ENCODE peak calls at places on chromosomes 4 and X, in five cellular contexts. One of them, this sample, is unnamed.

GRCh38 chr4:71772592-71772991 is 11.3 kb downstream of the GC start:
- DNase-seq in astrocyte of the spinal cord: no peak
- DNase-seq in ovary: no peak
- DNase-seq in BE2C: no peak
- DNase-seq in IMR-90: no peak
- DNase-seq in this sample: no peak

GRCh38 chrX:53284684-53285447 is 3.5 kb upstream of the IQSEC2 start:
- DNase-seq in astrocyte of the spinal cord: peak; percentile 26
- DNase-seq in ovary: peak; percentile 66
- DNase-seq in BE2C: peak; percentile 72
- DNase-seq in IMR-90: peak; percentile 36
- DNase-seq in this sample: peak; percentile 69

GRCh38 chr4:40462326-40462725 is 127.2 kb downstream of the CHRNA9 start:
- DNase-seq in astrocyte of the spinal cord: no peak
- DNase-seq in ovary: no peak
- DNase-seq in BE2C: no peak
- DNase-seq in IMR-90: no peak
- DNase-seq in this sample: no peak

GRCh38 chrX:54423161-54423888 is 16.9 kb upstream of the TSR2 start:
- DNase-seq in astrocyte of the spinal cord: no peak
- DNase-seq in ovary: no peak
- DNase-seq in BE2C: no peak
- DNase-seq in IMR-90: no peak
- DNase-seq in this sample: peak; percentile 22

GRCh38 chr4:39495446-39496208 is 31.6 kb downstream of the UGDH start:
- DNase-seq in astrocyte of the spinal cord: no peak
- DNase-seq in ovary: no peak
- DNase-seq in BE2C: no peak
- DNase-seq in IMR-90: peak; percentile 10
- DNase-seq in this sample: no peak

GRCh38 chr4:153218961-153219360 is 14.7 kb downstream of the TRIM2 start:
- DNase-seq in astrocyte of the spinal cord: no peak
- DNase-seq in ovary: no peak
- DNase-seq in BE2C: no peak
- DNase-seq in IMR-90: no peak
- DNase-seq in this sample: no peak

GRCh38 chrX:154379569-154379951 is 465 bp downstream of the EMD start:
- DNase-seq in astrocyte of the spinal cord: no peak
- DNase-seq in ovary: no peak
- DNase-seq in BE2C: no peak
- DNase-seq in IMR-90: no peak
- DNase-seq in this sample: no peak

GRCh38 chrX:6910218-6910617 is 237.3 kb upstream of the STS start:
- DNase-seq in astrocyte of the spinal cord: no peak
- DNase-seq in ovary: no peak
- DNase-seq in BE2C: no peak
- DNase-seq in IMR-90: no peak
- DNase-seq in this sample: no peak

GRCh38 chrX:44775726-44776125 is 68.1 kb upstream of the DUSP21 start:
- DNase-seq in astrocyte of the spinal cord: no peak
- DNase-seq in ovary: no peak
- DNase-seq in BE2C: no peak
- DNase-seq in IMR-90: no peak
- DNase-seq in this sample: no peak

GRCh38 chrX:56783450-56783831 is 54.4 kb downstream of the NBDY start:
- DNase-seq in astrocyte of the spinal cord: peak; percentile 34
- DNase-seq in ovary: peak; percentile 89
- DNase-seq in BE2C: no peak
- DNase-seq in IMR-90: peak; percentile 65
- DNase-seq in this sample: no peak

GRCh38 chrX:8591526-8591925 is 126.9 kb downstream of the VCX3B start:
- DNase-seq in astrocyte of the spinal cord: no peak
- DNase-seq in ovary: no peak
- DNase-seq in BE2C: no peak
- DNase-seq in IMR-90: no peak
- DNase-seq in this sample: no peak

GRCh38 chr4:92501456-92501855 is 197.7 kb downstream of the GRID2 start:
- DNase-seq in astrocyte of the spinal cord: no peak
- DNase-seq in ovary: no peak
- DNase-seq in BE2C: no peak
- DNase-seq in IMR-90: no peak
- DNase-seq in this sample: no peak

GRCh38 chrX:153969125-153969903 is 2.3 kb downstream of the HCFC1 start:
- DNase-seq in astrocyte of the spinal cord: no peak
- DNase-seq in ovary: peak; percentile 60
- DNase-seq in BE2C: peak; percentile 42
- DNase-seq in IMR-90: no peak
- DNase-seq in this sample: no peak

GRCh38 chr4:6633091-6633906 is 7.2 kb upstream of the MRFAP1 start:
- DNase-seq in astrocyte of the spinal cord: no peak
- DNase-seq in ovary: no peak
- DNase-seq in BE2C: no peak
- DNase-seq in IMR-90: peak; percentile 49
- DNase-seq in this sample: no peak

GRCh38 chrX:102516314-102516936 is at the start of gene TMSB15A:
- DNase-seq in astrocyte of the spinal cord: peak; percentile 56
- DNase-seq in ovary: peak; percentile 79
- DNase-seq in BE2C: peak; percentile 72
- DNase-seq in IMR-90: peak; percentile 28
- DNase-seq in this sample: peak; percentile 84

GRCh38 chrX:22748093-22748999 is 251.4 kb upstream of the DDX53 start:
- DNase-seq in astrocyte of the spinal cord: peak; percentile 39
- DNase-seq in ovary: peak; percentile 30
- DNase-seq in BE2C: peak; percentile 50
- DNase-seq in IMR-90: peak; percentile 47
- DNase-seq in this sample: peak; percentile 31

GRCh38 chrX:123859409-123859827 is 435 bp upstream of the XIAP start:
- DNase-seq in astrocyte of the spinal cord: no peak
- DNase-seq in ovary: peak; percentile 76
- DNase-seq in BE2C: no peak
- DNase-seq in IMR-90: no peak
- DNase-seq in this sample: peak; percentile 65

GRCh38 chr4:65242156-65242846 is 428.0 kb downstream of the EPHA5 start:
- DNase-seq in astrocyte of the spinal cord: no peak
- DNase-seq in ovary: no peak
- DNase-seq in BE2C: no peak
- DNase-seq in IMR-90: no peak
- DNase-seq in this sample: no peak

GRCh38 chrX:154603438-154604430 is 15.3 kb downstream of the CTAG1B start:
- DNase-seq in astrocyte of the spinal cord: peak; percentile 70
- DNase-seq in ovary: no peak
- DNase-seq in BE2C: no peak
- DNase-seq in IMR-90: peak; percentile 57
- DNase-seq in this sample: no peak

GRCh38 chr4:142369141-142369540 is 477.0 kb downstream of the INPP4B start:
- DNase-seq in astrocyte of the spinal cord: no peak
- DNase-seq in ovary: no peak
- DNase-seq in BE2C: no peak
- DNase-seq in IMR-90: no peak
- DNase-seq in this sample: no peak

GRCh38 chrX:130523460-130524394 is 121.9 kb downstream of the RBMX2 start:
- DNase-seq in astrocyte of the spinal cord: peak; percentile 11
- DNase-seq in ovary: no peak
- DNase-seq in BE2C: peak; percentile 65
- DNase-seq in IMR-90: no peak
- DNase-seq in this sample: no peak

GRCh38 chr4:98275129-98275528 is 13.9 kb downstream of the RAP1GDS1 start:
- DNase-seq in astrocyte of the spinal cord: no peak
- DNase-seq in ovary: no peak
- DNase-seq in BE2C: no peak
- DNase-seq in IMR-90: no peak
- DNase-seq in this sample: no peak

GRCh38 chrX:151042852-151043251 is 59.7 kb downstream of the HMGB3 start:
- DNase-seq in astrocyte of the spinal cord: no peak
- DNase-seq in ovary: no peak
- DNase-seq in BE2C: no peak
- DNase-seq in IMR-90: no peak
- DNase-seq in this sample: no peak

GRCh38 chrX:151039351-151039750 is 56.2 kb downstream of the HMGB3 start:
- DNase-seq in astrocyte of the spinal cord: no peak
- DNase-seq in ovary: no peak
- DNase-seq in BE2C: no peak
- DNase-seq in IMR-90: no peak
- DNase-seq in this sample: no peak
- TF ChIP-seq CTCF in astrocyte of the spinal cord: no peak
- TF ChIP-seq CTCF in ovary: no peak
- TF ChIP-seq CTCF in BE2C: no peak
- TF ChIP-seq CTCF in IMR-90: no peak
- TF ChIP-seq CTCF in this sample: no peak

GRCh38 chr4:139892973-139893736 is 227.5 kb downstream of the MGST2 start:
- DNase-seq in astrocyte of the spinal cord: peak; percentile 19
- DNase-seq in ovary: no peak
- DNase-seq in BE2C: no peak
- DNase-seq in IMR-90: no peak
- DNase-seq in this sample: no peak

GRCh38 chr4:139889194-139889762 is 223.7 kb downstream of the MGST2 start:
- DNase-seq in astrocyte of the spinal cord: no peak
- DNase-seq in ovary: no peak
- DNase-seq in BE2C: peak; percentile 44
- DNase-seq in IMR-90: no peak
- DNase-seq in this sample: no peak

GRCh38 chr4:139889901-139890300 is 224.3 kb downstream of the MGST2 start:
- DNase-seq in astrocyte of the spinal cord: no peak
- DNase-seq in ovary: no peak
- DNase-seq in BE2C: peak; percentile 85
- DNase-seq in IMR-90: no peak
- DNase-seq in this sample: peak; percentile 42

GRCh38 chr4:139887962-139888735 is 222.5 kb downstream of the MGST2 start:
- DNase-seq in astrocyte of the spinal cord: no peak
- DNase-seq in ovary: no peak
- DNase-seq in BE2C: peak; percentile 39
- DNase-seq in IMR-90: no peak
- DNase-seq in this sample: no peak

DNA sequence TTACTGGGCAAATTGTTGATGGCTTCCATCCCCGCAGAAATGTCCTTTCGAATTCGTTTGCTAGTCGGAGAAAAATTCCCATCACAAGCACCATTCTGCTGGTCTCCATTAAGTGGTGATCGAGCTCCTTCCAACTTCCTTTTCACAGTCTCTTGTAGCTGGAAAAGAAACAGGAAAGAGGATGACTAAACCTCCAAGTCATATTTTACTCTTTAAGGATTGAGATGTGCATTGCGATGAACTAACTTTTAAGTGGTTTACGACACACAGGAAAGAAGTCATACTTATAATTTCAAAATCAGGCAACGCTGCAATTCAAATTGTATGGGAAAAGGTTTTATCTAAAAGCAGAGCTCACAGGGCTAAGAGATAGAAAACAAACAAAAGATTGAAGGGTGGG is 225.2 kb downstream of the MGST2 start:
- DNase-seq in astrocyte of the spinal cord: peak; percentile 55
- DNase-seq in ovary: no peak
- DNase-seq in BE2C: no peak
- DNase-seq in IMR-90: peak; percentile 84
- DNase-seq in this sample: no peak
- TF ChIP-seq CTCF in astrocyte of the spinal cord: no peak
- TF ChIP-seq CTCF in ovary: no peak
- TF ChIP-seq CTCF in BE2C: no peak
- TF ChIP-seq CTCF in IMR-90: no peak
- TF ChIP-seq CTCF in this sample: no peak

GRCh38 chr4:15779336-15779735 is 1.2 kb downstream of the CD38 start:
- DNase-seq in astrocyte of the spinal cord: peak; percentile 51
- DNase-seq in ovary: no peak
- DNase-seq in BE2C: peak; percentile 10
- DNase-seq in IMR-90: peak; percentile 53
- DNase-seq in this sample: peak; percentile 23
- TF ChIP-seq CTCF in astrocyte of the spinal cord: peak; percentile 55
- TF ChIP-seq CTCF in ovary: no peak
- TF ChIP-seq CTCF in BE2C: peak; percentile 41
- TF ChIP-seq CTCF in IMR-90: peak; percentile 39
- TF ChIP-seq CTCF in this sample: no peak

GRCh38 chr4:145891958-145892357 is 46.7 kb downstream of the ZNF827 start:
- DNase-seq in astrocyte of the spinal cord: no peak
- DNase-seq in ovary: no peak
- DNase-seq in BE2C: no peak
- DNase-seq in IMR-90: no peak
- DNase-seq in this sample: no peak
- TF ChIP-seq CTCF in astrocyte of the spinal cord: peak; percentile 3
- TF ChIP-seq CTCF in ovary: no peak
- TF ChIP-seq CTCF in BE2C: peak; percentile 9
- TF ChIP-seq CTCF in IMR-90: no peak
- TF ChIP-seq CTCF in this sample: no peak

GRCh38 chr4:122577189-122577553 is 43.7 kb downstream of the IL21 start:
- DNase-seq in astrocyte of the spinal cord: no peak
- DNase-seq in ovary: no peak
- DNase-seq in BE2C: no peak
- DNase-seq in IMR-90: no peak
- DNase-seq in this sample: no peak

GRCh38 chr4:122577808-122578781 is 42.8 kb downstream of the IL21 start:
- DNase-seq in astrocyte of the spinal cord: peak; percentile 41
- DNase-seq in ovary: no peak
- DNase-seq in BE2C: peak; percentile 57
- DNase-seq in IMR-90: peak; percentile 38
- DNase-seq in this sample: peak; percentile 69

GRCh38 chr4:122576261-122577188 is 44.3 kb downstream of the IL21 start:
- DNase-seq in astrocyte of the spinal cord: peak; percentile 60
- DNase-seq in ovary: no peak
- DNase-seq in BE2C: peak; percentile 11
- DNase-seq in IMR-90: peak; percentile 58
- DNase-seq in this sample: no peak
- TF ChIP-seq CTCF in astrocyte of the spinal cord: peak; percentile 58
- TF ChIP-seq CTCF in ovary: no peak
- TF ChIP-seq CTCF in BE2C: peak; percentile 56
- TF ChIP-seq CTCF in IMR-90: peak; percentile 73
- TF ChIP-seq CTCF in this sample: peak; percentile 22

GRCh38 chr4:124322234-124322831 is 390.2 kb downstream of the ANKRD50 start:
- DNase-seq in astrocyte of the spinal cord: peak; percentile 66
- DNase-seq in ovary: no peak
- DNase-seq in BE2C: no peak
- DNase-seq in IMR-90: peak; percentile 49
- DNase-seq in this sample: no peak
- TF ChIP-seq CTCF in astrocyte of the spinal cord: peak; percentile 37
- TF ChIP-seq CTCF in ovary: peak; percentile 47
- TF ChIP-seq CTCF in BE2C: peak; percentile 52
- TF ChIP-seq CTCF in IMR-90: peak; percentile 61
- TF ChIP-seq CTCF in this sample: peak; percentile 88